ENCODE peak calls at places on chromosomes 2 and 18, in six cellular contexts. J is bronchial epithelial cell, G is cardiac fibroblast, B is K562, T is neural crest cell, O is Peyer's patch. K is an unnamed sample.
A peak's percentile ranks its signal among the peaks of the same experiment; 100 is the strongest.

GRCh38 chr18:60413944-60414547 is 41.5 kb upstream of the MC4R start:
- DNase-seq in O (no peak), T (no peak), J (peak; percentile 25), B (no peak), G (peak; percentile 9), K (no peak)

GRCh38 chr18:58290059-58290747 is 246.2 kb downstream of the NEDD4L start:
- DNase-seq in T (no peak), G (peak; percentile 62), J (peak; percentile 48), O (no peak), B (no peak), K (no peak)

GRCh38 chr18:51133580-51134160 is 63.8 kb downstream of the MEX3C start:
- DNase-seq in O (no peak), G (peak; percentile 20), J (no peak), T (no peak), B (no peak), K (no peak)

GRCh38 chr2:134576478-134576877 is 142.3 kb downstream of the TMEM163 start:
- DNase-seq in T (no peak), O (no peak), J (no peak), B (no peak), G (no peak), K (no peak)

GRCh38 chr2:31693882-31694281 is 113.1 kb upstream of the SRD5A2 start:
- DNase-seq in O (no peak), T (no peak), J (no peak), B (no peak), G (peak; percentile 11), K (no peak)

GRCh38 chr2:188527110-188527509 is 235.4 kb downstream of the GULP1 start:
- DNase-seq in B (no peak), J (no peak), G (peak; percentile 53), T (no peak), O (no peak), K (no peak)

GRCh38 chr2:240629968-240630770 is 4.9 kb downstream of the GPR35 start:
- DNase-seq in O (no peak), J (no peak), B (no peak), G (no peak), T (no peak), K (peak; percentile 43)

GRCh38 chr2:119838179-119838578 is 78.5 kb downstream of the PTPN4 start:
- DNase-seq in B (no peak), J (peak; percentile 53), T (no peak), G (no peak), O (peak; percentile 48), K (no peak)

GRCh38 chr18:76697441-76697901 is 124.9 kb upstream of the ZNF236 start:
- DNase-seq in G (peak; percentile 27), B (no peak), O (no peak), J (peak; percentile 33), T (no peak), K (no peak)

GRCh38 chr2:192278701-192279100 is 84.0 kb upstream of the TMEFF2 start:
- DNase-seq in B (no peak), T (no peak), O (no peak), J (no peak), G (no peak), K (no peak)

GRCh38 chr2:103176289-103176915 is 414.6 kb downstream of the TMEM182 start:
- DNase-seq in O (no peak), B (no peak), G (no peak), J (no peak), T (no peak), K (no peak)

GRCh38 chr2:200862532-200863000 is 1.9 kb downstream of the CLK1 start:
- DNase-seq in G (peak; percentile 73), J (peak; percentile 82), B (no peak), O (no peak), T (no peak), K (no peak)

GRCh38 chr2:101442042-101442666 is 32.8 kb downstream of the RFX8 start:
- DNase-seq in O (no peak), B (no peak), T (no peak), J (no peak), G (peak; percentile 79), K (no peak)

GRCh38 chr2:217834744-217835513 is 167.9 kb downstream of the TNS1 start:
- DNase-seq in J (no peak), G (no peak), B (no peak), T (no peak), O (no peak), K (peak; percentile 34)

GRCh38 chr2:240626531-240627300 is 1.4 kb downstream of the GPR35 start:
- DNase-seq in O (peak; percentile 48), B (no peak), T (no peak), J (no peak), G (no peak), K (peak; percentile 67)

GRCh38 chr2:41785623-41786022 is 262.2 kb upstream of the PKDCC start:
- DNase-seq in G (no peak), B (no peak), J (no peak), T (no peak), O (no peak), K (no peak)

GRCh38 chr18:8639762-8640161 is 30.5 kb downstream of the RAB12 start:
- DNase-seq in O (no peak), G (no peak), T (no peak), B (no peak), J (no peak), K (no peak)

GRCh38 chr2:24021122-24021998 is 11.5 kb downstream of the MFSD2B start:
- DNase-seq in T (no peak), B (peak; percentile 74), G (no peak), O (peak; percentile 75), J (peak; percentile 86), K (no peak)

GRCh38 chr18:9016819-9017169 is 85.7 kb upstream of the NDUFV2 start:
- DNase-seq in O (no peak), T (no peak), G (no peak), J (no peak), B (no peak), K (no peak)

GRCh38 chr2:10257036-10257435 is 45.7 kb upstream of the HPCAL1 start:
- DNase-seq in G (no peak), O (peak; percentile 37), J (no peak), T (no peak), B (no peak), K (no peak)

GRCh38 chr2:69581774-69582581 is 61.6 kb downstream of the AAK1 start:
- DNase-seq in B (peak; percentile 39), J (peak; percentile 64), G (peak; percentile 81), O (no peak), T (no peak), K (peak; percentile 53)

GRCh38 chr18:10232062-10232461 is 222.4 kb upstream of the APCDD1 start:
- DNase-seq in G (no peak), B (no peak), J (no peak), O (no peak), T (no peak), K (no peak)

GRCh38 chr2:105235388-105236059 is 6.0 kb upstream of the GPR45 start:
- DNase-seq in J (peak; percentile 64), O (peak; percentile 74), B (peak; percentile 57), T (peak; percentile 83), G (peak; percentile 88), K (peak; percentile 82)
- TF ChIP-seq CTCF in J (peak; percentile 67), O (peak; percentile 62), B (peak; percentile 73), T (peak; percentile 89), G (peak; percentile 73), K (peak; percentile 72)

GRCh38 chr2:11617527-11617926 is 52.5 kb downstream of the NTSR2 start:
- DNase-seq in J (no peak), T (no peak), O (no peak), G (no peak), B (no peak), K (no peak)
- TF ChIP-seq CTCF in J (no peak), T (no peak), O (no peak), G (no peak), B (no peak), K (no peak)

GRCh38 chr2:86518498-86518897 is 44.7 kb downstream of the CHMP3 start:
- DNase-seq in B (no peak), O (no peak), J (no peak), G (peak; percentile 30), T (no peak), K (no peak)
- TF ChIP-seq CTCF in B (peak; percentile 21), O (peak; percentile 22), J (peak; percentile 33), G (peak; percentile 49), T (peak; percentile 22), K (peak; percentile 36)

GRCh38 chr2:124755386-124755785 is 730.3 kb downstream of the CNTNAP5 start:
- DNase-seq in G (peak; percentile 8), B (no peak), J (no peak), O (no peak), T (no peak), K (no peak)

DNA sequence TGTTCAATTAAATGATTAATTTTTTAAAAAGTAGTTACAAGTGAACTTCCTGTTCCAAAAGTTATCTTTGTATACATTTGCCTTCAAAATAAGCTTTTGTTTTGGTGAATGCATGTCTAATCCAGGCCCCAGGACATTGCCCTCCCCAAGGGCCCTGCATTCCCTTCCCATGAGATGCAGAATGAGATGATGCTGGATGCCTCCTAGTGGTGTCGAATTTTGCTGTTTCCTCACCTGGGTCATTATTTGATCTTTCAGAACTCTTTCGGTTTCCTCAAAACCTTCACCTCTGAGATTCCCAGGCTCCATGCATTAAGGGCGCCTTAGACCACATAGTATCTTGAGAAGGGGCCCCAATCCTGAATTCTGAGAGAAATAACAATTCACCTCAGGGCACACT is 728.8 kb downstream of the CNTNAP5 start:
- DNase-seq in T (no peak), O (no peak), J (no peak), G (no peak), B (no peak), K (no peak)
- TF ChIP-seq CTCF in T (no peak), O (no peak), J (no peak), G (no peak), B (no peak), K (no peak)

K was measured in lower lobe of right lung.